ENCODE peak calls at places on chromosome 18, in eight cellular contexts. C, Q, J, P, T, L, H and I are unnamed samples.

GRCh38 chr18:35010983-35011382 is 30.2 kb upstream of the MAPRE2 start:
- DNase-seq in C (no peak), Q (no peak), J (no peak), P (no peak), T (no peak), L (peak), H (no peak), I (no peak)

GRCh38 chr18:37403100-37403781 is 162.4 kb downstream of the CELF4 start:
- DNase-seq in C (peak), Q (peak), J (no peak), P (no peak), T (no peak), L (peak), H (no peak), I (no peak)

GRCh38 chr18:51072586-51073303 is 42.7 kb downstream of the SMAD4 start:
- DNase-seq in C (no peak), Q (no peak), J (no peak), P (no peak), T (no peak), L (no peak), H (no peak), I (no peak)

GRCh38 chr18:57915241-57915640 is 112.1 kb upstream of the ATP8B1 start:
- DNase-seq in C (no peak), Q (no peak), J (no peak), P (no peak), T (no peak), L (peak), H (no peak), I (no peak)

GRCh38 chr18:2981212-2981728 is 31.7 kb downstream of the LPIN2 start:
- DNase-seq in C (no peak), Q (peak), J (no peak), P (no peak), T (no peak), L (peak), H (no peak), I (no peak)

GRCh38 chr18:22250591-22250996 is 81.2 kb downstream of the GATA6 start:
- DNase-seq in C (no peak), Q (no peak), J (no peak), P (no peak), T (no peak), L (no peak), H (no peak), I (peak)

GRCh38 chr18:33156906-33157470 is 283.5 kb downstream of the CCDC178 start:
- DNase-seq in C (no peak), Q (no peak), J (no peak), P (no peak), T (no peak), L (no peak), H (no peak), I (no peak)

GRCh38 chr18:36247036-36247435 is 50.5 kb upstream of the FHOD3 start:
- DNase-seq in C (peak), Q (peak), J (no peak), P (no peak), T (no peak), L (peak), H (no peak), I (no peak)

GRCh38 chr18:6362559-6363129 is 52.1 kb downstream of the L3MBTL4 start:
- DNase-seq in C (no peak), Q (no peak), J (no peak), P (no peak), T (no peak), L (no peak), H (no peak), I (no peak)